ENCODE peak calls at places on chromosomes 13 and 19, in seven cellular contexts. I is mesothelial cell of epicardium; Z is NCI-H69; K is Right ventricle myocardium superior; F is CD8-positive, alpha-beta T cell; T is EH; J is adipocyte. D is an unnamed sample.

GRCh38 chr13:114034481-114034891 is 60.6 kb upstream of the C13orf46 start:
- DNase-seq in I (no peak), Z (no peak), K (no peak), F (no peak), T (peak; percentile 23), J (no peak), D (no peak)

GRCh38 chr13:39982745-39983144 is 327.3 kb downstream of the COG6 start:
- DNase-seq in I (no peak), Z (no peak), K (peak; percentile 35), F (no peak), T (no peak), J (no peak), D (no peak)

GRCh38 chr13:51729853-51730553 is 74.0 kb downstream of the DHRS12 start:
- DNase-seq in I (no peak), Z (no peak), K (no peak), F (no peak), T (peak; percentile 93), J (peak; percentile 95), D (no peak)

GRCh38 chr19:1843646-1844394 is 4.5 kb downstream of the REXO1 start:
- DNase-seq in I (no peak), Z (no peak), K (no peak), F (no peak), T (no peak), J (no peak), D (no peak)

GRCh38 chr19:46489445-46490272 is 6.0 kb downstream of the PNMA8B start:
- DNase-seq in I (peak; percentile 25), Z (no peak), K (peak; percentile 71), F (no peak), T (peak; percentile 80), J (peak; percentile 64), D (no peak)

GRCh38 chr13:24267801-24268200 is 41.6 kb upstream of the C1QTNF9 start:
- DNase-seq in I (no peak), Z (no peak), K (no peak), F (no peak), T (no peak), J (no peak), D (no peak)

GRCh38 chr13:30763786-30764440 is 28.6 kb downstream of the ALOX5AP start:
- DNase-seq in I (no peak), Z (peak; percentile 2), K (no peak), F (no peak), T (peak; percentile 44), J (no peak), D (no peak)

GRCh38 chr19:50482271-50482855 is 5.7 kb upstream of the GARIN5A start:
- DNase-seq in I (no peak), Z (no peak), K (no peak), F (no peak), T (no peak), J (no peak), D (no peak)

GRCh38 chr19:50500753-50501151 is 10.2 kb downstream of the JOSD2 start:
- DNase-seq in I (no peak), Z (no peak), K (peak; percentile 88), F (no peak), T (no peak), J (no peak), D (no peak)

GRCh38 chr13:113783482-113783881 is 24.5 kb downstream of the TMEM255B start:
- DNase-seq in I (no peak), Z (no peak), K (no peak), F (no peak), T (no peak), J (no peak), D (no peak)

GRCh38 chr19:8208710-8209110 is 460 bp upstream of the CERS4 start:
- DNase-seq in I (peak; percentile 75), Z (no peak), K (no peak), F (no peak), T (no peak), J (no peak), D (no peak)

GRCh38 chr19:48271531-48272151 is 1.8 kb downstream of the ZNF114 start:
- DNase-seq in I (no peak), Z (peak; percentile 87), K (peak; percentile 60), F (no peak), T (peak; percentile 49), J (peak; percentile 55), D (no peak)

GRCh38 chr13:93345642-93346220 is 119.1 kb downstream of the GPC6 start:
- DNase-seq in I (no peak), Z (no peak), K (no peak), F (no peak), T (peak; percentile 21), J (peak; percentile 65), D (no peak)

GRCh38 chr13:49652691-49653305 is 24.5 kb downstream of the ARL11 start:
- DNase-seq in I (no peak), Z (peak; percentile 77), K (no peak), F (no peak), T (peak; percentile 51), J (peak; percentile 27), D (no peak)

GRCh38 chr19:12763100-12763499 is 11.5 kb downstream of the BEST2 start:
- DNase-seq in I (no peak), Z (no peak), K (peak; percentile 83), F (no peak), T (no peak), J (no peak), D (no peak)

GRCh38 chr13:71274923-71275593 is 591.9 kb downstream of the DACH1 start:
- DNase-seq in I (no peak), Z (no peak), K (no peak), F (no peak), T (no peak), J (no peak), D (no peak)

GRCh38 chr13:32427852-32428580 is at the start of gene N4BP2L1:
- DNase-seq in I (peak; percentile 20), Z (peak; percentile 81), K (peak; percentile 78), F (peak; percentile 70), T (peak; percentile 52), J (peak; percentile 64), D (peak; percentile 66)

GRCh38 chr19:48757089-48757675 is 1.9 kb downstream of the FGF21 start:
- DNase-seq in I (no peak), Z (no peak), K (no peak), F (no peak), T (no peak), J (no peak), D (no peak)

GRCh38 chr13:79658333-79658975 is 177.5 kb downstream of the NDFIP2 start:
- DNase-seq in I (no peak), Z (peak; percentile 14), K (no peak), F (no peak), T (no peak), J (no peak), D (no peak)

GRCh38 chr19:2602391-2603181 is 99.9 kb downstream of the GNG7 start:
- DNase-seq in I (no peak), Z (peak; percentile 54), K (peak; percentile 91), F (no peak), T (peak; percentile 98), J (peak; percentile 98), D (no peak)

GRCh38 chr19:14772467-14772866 is 5.9 kb downstream of the ADGRE2 start:
- DNase-seq in I (no peak), Z (no peak), K (no peak), F (no peak), T (no peak), J (no peak), D (no peak)

GRCh38 chr13:66341978-66342377 is 888.2 kb downstream of the PCDH9 start:
- DNase-seq in I (no peak), Z (no peak), K (no peak), F (no peak), T (no peak), J (peak; percentile 41), D (no peak)